ENCODE peak calls at places on chromosomes 1 and 21, in ten cellular contexts. R is body of pancreas; U is HEK293T; B is NT2/D1; Z is stimulated activated CD8-positive, alpha-beta memory T cell treated with anti-CD3 and anti-CD28 coated beads, Interleukin-7, amount 100 ng/mL, for 1 hour; S is activated naive CD8-positive, alpha-beta T cell treated with anti-CD3 and anti-CD28 coated beads, Interleukin-2, amount 50 U/mL, for 24 hours; M is activated CD8-positive, alpha-beta memory T cell treated with anti-CD3 and anti-CD28 coated beads for 24 hours; H is HCT116; P is GM12892; O is NCI-H2029 treated with DMSO at 0.1 percent for 48 hours. N is an unnamed sample.

GRCh38 chr1:19309123-19309813 is 2.7 kb downstream of the AKR7A2 start:
- DNase-seq in M (no peak), Z (no peak), U (no peak), P (no peak), O (no peak), B (no peak), S (no peak), R (no peak), H (no peak), N (no peak)

GRCh38 chr1:64539808-64540207 is 69.9 kb downstream of the CACHD1 start:
- DNase-seq in P (no peak), R (peak), U (no peak), S (no peak), M (no peak), H (no peak), B (no peak), O (peak), Z (no peak), N (no peak)

GRCh38 chr1:89576016-89576415 is 51.4 kb downstream of the LRRC8B start:
- DNase-seq in M (no peak), B (no peak), Z (no peak), S (no peak), H (no peak), U (no peak), O (no peak), R (no peak), P (no peak), N (no peak)

GRCh38 chr1:201946224-201946908 is at the start of gene LMOD1:
- DNase-seq in M (no peak), O (peak), H (no peak), S (no peak), P (no peak), Z (no peak), B (peak), U (peak), R (peak), N (peak)

GRCh38 chr1:83725735-83726360 is 273.1 kb downstream of the TTLL7 start:
- DNase-seq in H (no peak), S (no peak), Z (no peak), O (no peak), U (no peak), P (no peak), B (peak), M (no peak), R (no peak), N (no peak)

GRCh38 chr1:18142471-18142870 is 34.9 kb downstream of the IGSF21 start:
- DNase-seq in O (no peak), M (no peak), S (no peak), B (no peak), H (no peak), U (no peak), R (no peak), Z (no peak), P (no peak), N (no peak)

GRCh38 chr1:172343246-172344099 is 77.0 kb upstream of the C1orf105 start:
- DNase-seq in O (no peak), R (no peak), M (no peak), B (no peak), S (no peak), H (no peak), Z (no peak), U (no peak), P (no peak), N (peak)

GRCh38 chr1:244150071-244150470 is 99.0 kb downstream of the ZBTB18 start:
- DNase-seq in U (no peak), S (no peak), B (no peak), P (no peak), H (no peak), M (no peak), O (no peak), Z (no peak), R (no peak), N (no peak)

GRCh38 chr1:112938188-112938587 is 17.8 kb downstream of the SLC16A1 start:
- DNase-seq in Z (no peak), P (no peak), H (no peak), O (no peak), U (no peak), M (no peak), R (no peak), S (no peak), B (no peak), N (no peak)

GRCh38 chr1:162822391-162823200 is 32.1 kb downstream of the HSD17B7 start:
- DNase-seq in R (peak), U (peak), M (no peak), Z (no peak), S (peak), P (no peak), B (peak), O (no peak), H (peak), N (no peak)

GRCh38 chr1:6185151-6185550 is 5.0 kb upstream of the CHD5 start:
- DNase-seq in Z (no peak), S (no peak), O (no peak), M (no peak), R (no peak), P (no peak), H (no peak), B (no peak), U (no peak), N (no peak)

GRCh38 chr1:51019811-51020210 is 49.8 kb downstream of the CDKN2C start:
- DNase-seq in O (no peak), P (no peak), U (no peak), H (no peak), S (no peak), Z (no peak), M (no peak), B (no peak), R (no peak), N (no peak)

GRCh38 chr1:207321790-207322530 is 482 bp downstream of the CD55 start:
- DNase-seq in U (no peak), H (no peak), O (no peak), R (no peak), P (no peak), M (no peak), Z (no peak), B (no peak), S (no peak), N (no peak)

GRCh38 chr1:74835046-74835445 is 102.1 kb downstream of the TYW3 start:
- DNase-seq in P (no peak), S (no peak), M (no peak), Z (no peak), R (no peak), B (no peak), O (no peak), H (no peak), U (peak), N (no peak)

GRCh38 chr21:46038871-46039397 is 57.4 kb downstream of the COL6A1 start:
- DNase-seq in B (no peak), S (no peak), O (no peak), Z (no peak), H (no peak), M (no peak), R (peak), P (no peak), U (no peak), N (peak)

GRCh38 chr1:109538827-109539555 is 681 bp upstream of the GPR61 start:
- DNase-seq in M (no peak), S (no peak), U (no peak), O (no peak), R (no peak), B (no peak), Z (no peak), P (no peak), H (no peak), N (no peak)

GRCh38 chr1:204191481-204191880 is 4.8 kb downstream of the KISS1 start:
- DNase-seq in U (no peak), H (no peak), S (no peak), Z (no peak), O (no peak), R (no peak), M (no peak), B (no peak), P (no peak), N (no peak)

GRCh38 chr1:212669102-212669501 is 30.5 kb downstream of the BATF3 start:
- DNase-seq in H (peak), U (peak), O (no peak), R (no peak), B (no peak), S (no peak), M (no peak), P (no peak), Z (no peak), N (peak)

GRCh38 chr1:184387871-184388670 is 1.2 kb downstream of the C1orf21 start:
- DNase-seq in M (no peak), R (peak), U (no peak), Z (no peak), P (no peak), O (no peak), B (no peak), H (no peak), S (peak), N (peak)

GRCh38 chr1:178192686-178193085 is 98.8 kb downstream of the RASAL2 start:
- DNase-seq in P (no peak), Z (no peak), R (peak), U (no peak), M (no peak), O (no peak), H (no peak), B (no peak), S (no peak), N (peak)

GRCh38 chr1:95084317-95085176 is 11.8 kb upstream of the ALG14 start:
- DNase-seq in R (no peak), M (no peak), U (peak), O (peak), S (peak), Z (no peak), B (no peak), P (no peak), H (peak), N (peak)

GRCh38 chr21:43339668-43340067 is 87.3 kb downstream of the SIK1 start:
- DNase-seq in B (no peak), P (no peak), O (no peak), Z (no peak), H (no peak), R (no peak), M (no peak), S (no peak), U (no peak), N (no peak)

GRCh38 chr1:1354271-1355247 is 3.8 kb downstream of the MXRA8 start:
- DNase-seq in M (no peak), H (no peak), U (no peak), Z (no peak), S (no peak), P (no peak), B (no peak), O (no peak), R (peak), N (no peak)

GRCh38 chr21:36927718-36928117 is 38.8 kb downstream of the HLCS start:
- DNase-seq in O (peak), S (peak), U (peak), B (peak), M (peak), P (peak), R (peak), H (peak), Z (peak), N (peak)

GRCh38 chr21:25953196-25953595 is 217.4 kb downstream of the APP start:
- DNase-seq in B (no peak), P (no peak), R (no peak), H (no peak), Z (no peak), S (no peak), M (no peak), O (no peak), U (no peak), N (no peak)

GRCh38 chr1:7784492-7785071 is 491 bp downstream of the PER3 start:
- DNase-seq in S (no peak), O (no peak), Z (no peak), M (no peak), R (peak), U (no peak), H (no peak), P (no peak), B (no peak), N (no peak)

GRCh38 chr1:8370046-8370881 is 52.4 kb downstream of the SLC45A1 start:
- DNase-seq in M (no peak), H (no peak), O (peak), R (peak), U (no peak), S (no peak), P (no peak), B (no peak), Z (no peak), N (no peak)

GRCh38 chr1:101444381-101444780 is 207.6 kb downstream of the S1PR1 start:
- DNase-seq in P (no peak), U (no peak), Z (no peak), M (no peak), B (no peak), H (no peak), O (no peak), S (no peak), R (no peak), N (no peak)

GRCh38 chr1:65825736-65826135 is 33.0 kb downstream of the PDE4B start:
- DNase-seq in S (no peak), U (no peak), Z (no peak), M (no peak), R (no peak), O (no peak), H (no peak), B (no peak), P (no peak), N (peak)

GRCh38 chr1:214552174-214552608 is 789 bp upstream of the PTPN14 start:
- DNase-seq in Z (no peak), S (no peak), O (no peak), R (peak), M (no peak), P (no peak), B (peak), U (peak), H (peak), N (peak)

GRCh38 chr1:66751160-66751559 is 1.1 kb upstream of the DYNLT5 start:
- DNase-seq in R (no peak), O (no peak), S (no peak), B (no peak), U (no peak), P (no peak), H (no peak), M (no peak), Z (no peak), N (no peak)

N was measured in HTR-8/SVneo.